ENCODE peak calls at places on chromosomes 11 and 22, in ten cellular contexts. X is upper lobe of right lung; C is pancreas; Y is RWPE2; H is AG04450; B is neural progenitor cell; L is astrocyte; N is neuronal stem cell; R is K562; K is CD8-positive, alpha-beta T cell. J is an unnamed sample. For H3K9me3 and H3K27me3, the result is how much of the 10 kb centered on the place peaks cover.

GRCh38 chr11:117885777-117886176 is 9.3 kb upstream of the FXYD6 start:
- DNase-seq in R (no peak), K (no peak), Y (no peak), X (no peak), C (peak), B (no peak), L (no peak), N (no peak), H (no peak), J (no peak)

GRCh38 chr22:29879738-29880137 is 3.2 kb upstream of the MTMR3 start:
- DNase-seq in C (no peak), N (no peak), X (no peak), Y (no peak), R (peak), L (no peak), K (no peak), H (no peak), B (no peak), J (no peak)

GRCh38 chr22:37095113-37095512 is 14.4 kb downstream of the TMPRSS6 start:
- DNase-seq in Y (no peak), C (no peak), H (no peak), R (peak), N (no peak), L (no peak), K (no peak), X (no peak), B (no peak), J (no peak)

GRCh38 chr22:47862394-47862793 is 1099.9 kb downstream of the TBC1D22A start:
- DNase-seq in B (no peak), H (no peak), L (no peak), X (no peak), R (no peak), K (no peak), N (no peak), Y (no peak), C (no peak), J (no peak)

GRCh38 chr11:85132839-85133238 is 494.3 kb downstream of the DLG2 start:
- DNase-seq in L (peak), X (no peak), C (no peak), B (peak), H (no peak), N (peak), R (no peak), Y (no peak), K (no peak), J (no peak)

GRCh38 chr22:38077096-38077495 is 6.9 kb downstream of the SLC16A8 start:
- DNase-seq in Y (no peak), H (no peak), C (no peak), L (no peak), K (no peak), X (no peak), R (no peak), N (no peak), B (no peak), J (no peak)

GRCh38 chr11:110366234-110366633 is 63.5 kb upstream of the FDX1 start:
- DNase-seq in C (peak), N (no peak), K (no peak), L (peak), H (no peak), Y (no peak), B (no peak), X (peak), R (no peak), J (no peak)

GRCh38 chr11:60164550-60165075 is 18.3 kb downstream of the MS4A6A start:
- DNase-seq in K (no peak), C (no peak), H (no peak), B (no peak), L (no peak), N (no peak), R (no peak), X (no peak), Y (no peak), J (no peak)

GRCh38 chr11:10664005-10664404 is 29.6 kb downstream of the IRAG1 start:
- DNase-seq in C (no peak), X (no peak), H (no peak), K (no peak), R (no peak), B (no peak), Y (no peak), N (no peak), L (no peak), J (no peak)

GRCh38 chr11:84524422-84525051 is 1102.6 kb downstream of the DLG2 start:
- DNase-seq in Y (no peak), C (no peak), N (no peak), R (no peak), H (no peak), B (peak), L (peak), X (no peak), K (no peak), J (no peak)

GRCh38 chr11:17775507-17776212 is 41.1 kb downstream of the KCNC1 start:
- DNase-seq in N (no peak), L (no peak), R (no peak), B (no peak), Y (no peak), K (no peak), H (no peak), X (no peak), C (no peak), J (no peak)

GRCh38 chr22:39214383-39215069 is 30.3 kb downstream of the PDGFB start:
- DNase-seq in L (peak), H (no peak), K (no peak), X (peak), R (no peak), B (peak), Y (peak), N (peak), C (peak), J (no peak)

GRCh38 chr22:32995335-32995734 is 62.8 kb downstream of the SYN3 start:
- DNase-seq in B (no peak), L (no peak), R (no peak), C (no peak), K (no peak), H (no peak), X (no peak), N (no peak), Y (no peak), J (no peak)

GRCh38 chr11:87137711-87138110 is 100.0 kb downstream of the TMEM135 start:
- DNase-seq in K (no peak), B (no peak), R (no peak), H (peak), C (no peak), N (no peak), X (no peak), Y (no peak), L (peak), J (no peak)

GRCh38 chr11:81705283-81705682 is 1028.4 kb downstream of the FAM181B start:
- DNase-seq in C (no peak), K (no peak), N (no peak), H (no peak), Y (no peak), B (no peak), X (no peak), R (no peak), L (no peak), J (no peak)

GRCh38 chr11:44539971-44540370 is 25.5 kb upstream of the CD82 start:
- DNase-seq in X (no peak), R (no peak), Y (no peak), B (no peak), C (no peak), N (no peak), H (no peak), L (no peak), K (no peak), J (no peak)

GRCh38 chr11:10414659-10415058 is 40.4 kb upstream of the AMPD3 start:
- DNase-seq in Y (no peak), L (peak), R (no peak), B (no peak), N (no peak), C (no peak), K (no peak), X (no peak), H (no peak), J (no peak)

GRCh38 chr11:2752923-2753322 is 53.1 kb upstream of the KCNQ1OT1 start:
- DNase-seq in L (no peak), Y (no peak), K (no peak), H (no peak), B (no peak), R (no peak), X (peak), C (no peak), N (no peak), J (no peak)

GRCh38 chr11:58866788-58867187 is 22.3 kb upstream of the GLYATL2 start:
- DNase-seq in Y (no peak), B (no peak), N (no peak), K (no peak), H (no peak), R (no peak), C (no peak), X (no peak), L (no peak), J (no peak)
- H3K9me3 ChIP-seq in Y (under half), B (under half), N (under half), K (under half), H (under half), R (under half), C (under half), X (under half), L (under half), J (under half)

DNA sequence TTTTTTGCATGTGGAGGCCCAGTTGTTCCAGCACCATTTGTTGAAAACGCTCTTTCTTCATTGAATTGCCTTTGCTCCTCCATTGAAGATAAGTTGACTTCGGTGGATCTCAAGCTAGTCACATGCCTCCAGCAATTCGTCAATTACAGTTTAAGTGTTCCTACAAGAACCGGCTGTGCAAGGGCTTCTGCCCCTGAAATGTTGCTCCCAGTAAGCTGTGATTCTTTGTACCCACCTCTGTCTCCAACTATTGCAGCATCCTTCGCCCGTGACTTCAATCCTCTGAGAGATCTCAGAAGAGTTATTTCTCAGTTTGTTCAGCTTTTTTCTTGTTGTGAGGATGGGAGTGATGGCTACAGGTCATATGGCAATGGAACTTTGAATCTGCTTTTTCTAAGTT is 194.2 kb upstream of the B3GAT1 start:
- DNase-seq in C (no peak), N (no peak), R (no peak), H (no peak), Y (no peak), B (no peak), X (no peak), L (no peak), K (peak), J (no peak)
- H3K27me3 ChIP-seq in C (under half), N (under half), R (under half), H (under half), Y (under half), B (under half), X (under half), L (under half), K (under half), J (under half)

DNA sequence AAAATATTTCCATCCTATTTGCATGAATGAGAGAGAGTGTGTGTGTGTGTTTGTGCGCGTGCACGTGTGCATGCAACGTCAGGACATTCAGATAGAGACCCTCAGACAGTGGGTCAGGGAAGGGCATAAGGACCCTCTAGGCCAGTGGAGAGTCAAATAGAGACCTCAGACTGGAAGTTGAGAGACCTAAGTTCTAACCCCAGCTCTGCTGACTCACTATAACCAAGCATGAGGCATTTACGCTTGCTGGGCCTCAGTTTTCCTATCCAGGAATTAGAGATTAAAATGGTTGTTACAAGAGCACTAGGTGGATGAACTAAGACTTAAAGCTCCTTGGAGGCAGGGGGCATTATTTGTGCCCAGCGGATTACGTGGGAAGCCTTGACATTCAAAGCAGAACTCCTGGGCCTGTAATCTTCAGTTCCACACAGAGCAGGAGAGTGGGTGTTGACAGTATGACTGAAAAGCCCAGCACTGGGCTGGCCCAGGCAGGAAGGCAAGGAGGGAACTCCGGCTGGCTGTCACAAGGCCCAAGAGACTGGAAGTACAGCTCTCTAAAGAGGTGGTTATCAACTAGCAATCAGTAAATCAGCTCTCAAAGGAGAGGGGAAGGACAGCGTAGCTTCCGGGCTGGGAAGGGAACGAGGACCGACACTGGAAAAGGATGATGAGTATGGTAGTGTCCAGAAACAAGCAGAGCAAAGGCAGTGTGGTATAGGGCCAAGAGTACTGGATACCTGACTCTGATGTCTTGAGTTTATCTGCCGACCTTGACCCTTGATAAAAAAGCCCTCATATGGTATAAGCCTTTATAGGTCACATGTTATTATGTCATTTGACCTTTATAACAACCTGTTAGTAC is 9.2 kb downstream of the RHOG start:
- DNase-seq in B (no peak), N (no peak), K (no peak), R (peak), H (no peak), L (no peak), X (peak), C (peak), Y (no peak), J (no peak)
- H3K27ac ChIP-seq in B (no peak), N (no peak), K (peak), R (peak), H (no peak), L (no peak), X (peak), C (no peak), Y (no peak), J (peak)

GRCh38 chr11:91921974-91922373 is 302.6 kb upstream of the FAT3 start:
- DNase-seq in K (no peak), C (no peak), Y (no peak), L (peak), X (no peak), R (no peak), N (no peak), B (no peak), H (no peak), J (no peak)
- H3K9me3 ChIP-seq in K (under half), C (under half), Y (under half), L (under half), X (under half), R (under half), N (under half), B (under half), H (under half), J (under half)

GRCh38 chr22:45475876-45476514 is 26.7 kb upstream of the FBLN1 start:
- DNase-seq in X (peak), K (no peak), N (no peak), H (no peak), Y (no peak), L (no peak), B (no peak), C (no peak), R (no peak), J (no peak)

GRCh38 chr22:45475063-45475747 is 27.5 kb upstream of the FBLN1 start:
- DNase-seq in B (no peak), L (no peak), X (peak), N (no peak), H (no peak), K (no peak), C (no peak), Y (no peak), R (no peak), J (no peak)

GRCh38 chr22:45478108-45478771 is 24.4 kb upstream of the FBLN1 start:
- DNase-seq in C (no peak), L (peak), H (peak), B (no peak), K (no peak), Y (no peak), N (no peak), X (peak), R (no peak), J (no peak)

GRCh38 chr22:45476814-45477213 is 25.9 kb upstream of the FBLN1 start:
- DNase-seq in R (no peak), B (no peak), X (no peak), Y (no peak), C (no peak), H (no peak), K (no peak), N (no peak), L (no peak), J (no peak)

DNA sequence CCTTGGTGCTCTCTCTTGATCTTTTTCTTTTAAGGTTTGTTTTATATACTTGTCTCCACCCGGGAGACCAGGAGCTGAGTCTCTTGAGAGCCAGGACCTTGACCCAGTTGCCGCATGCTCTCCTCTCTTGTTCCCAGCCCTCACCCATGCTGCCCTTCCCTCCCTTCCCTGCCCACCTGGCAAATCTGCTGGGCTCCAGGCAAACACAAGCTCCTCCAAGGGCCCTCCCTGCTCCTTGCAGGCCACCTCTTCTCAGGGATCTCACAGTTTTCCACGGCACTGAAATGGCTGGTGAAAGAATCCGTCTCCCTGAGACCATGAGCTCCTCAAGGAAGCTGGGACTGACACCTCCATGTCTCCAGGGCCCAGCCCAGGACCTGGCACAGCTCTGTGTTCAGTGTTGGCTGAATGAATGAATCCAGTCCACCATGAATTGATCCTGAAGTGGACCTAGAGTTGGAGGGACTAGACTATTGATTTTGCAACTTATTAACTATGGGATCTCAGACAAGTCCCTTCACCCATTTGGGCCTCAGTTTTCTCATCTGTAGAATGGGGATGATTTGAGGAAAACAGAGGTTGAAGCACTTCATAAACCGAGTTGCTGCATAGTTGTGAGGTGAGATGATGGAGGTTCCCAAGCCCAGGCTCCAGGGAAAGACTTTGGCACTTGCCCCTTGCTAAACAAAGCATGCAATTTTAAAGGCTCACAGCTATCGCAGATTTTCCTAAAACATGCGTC is 25.1 kb upstream of the FBLN1 start:
- DNase-seq in C (no peak), K (no peak), L (no peak), Y (no peak), N (no peak), R (no peak), H (no peak), X (peak), B (no peak), J (no peak)
- H3K27me3 ChIP-seq in C (under half), K (under half), L (under half), Y (under half), N (under half), R (under half), H (under half), X (under half), B (under half), J (under half)

GRCh38 chr11:269146-269890 is 8.9 kb upstream of the NLRP6 start:
- DNase-seq in B (no peak), N (no peak), L (no peak), K (peak), Y (no peak), X (no peak), C (no peak), H (no peak), R (no peak), J (peak)
- H3K27ac ChIP-seq in B (no peak), N (no peak), L (no peak), K (peak), Y (no peak), X (peak), C (peak), H (no peak), R (peak), J (peak)

DNA sequence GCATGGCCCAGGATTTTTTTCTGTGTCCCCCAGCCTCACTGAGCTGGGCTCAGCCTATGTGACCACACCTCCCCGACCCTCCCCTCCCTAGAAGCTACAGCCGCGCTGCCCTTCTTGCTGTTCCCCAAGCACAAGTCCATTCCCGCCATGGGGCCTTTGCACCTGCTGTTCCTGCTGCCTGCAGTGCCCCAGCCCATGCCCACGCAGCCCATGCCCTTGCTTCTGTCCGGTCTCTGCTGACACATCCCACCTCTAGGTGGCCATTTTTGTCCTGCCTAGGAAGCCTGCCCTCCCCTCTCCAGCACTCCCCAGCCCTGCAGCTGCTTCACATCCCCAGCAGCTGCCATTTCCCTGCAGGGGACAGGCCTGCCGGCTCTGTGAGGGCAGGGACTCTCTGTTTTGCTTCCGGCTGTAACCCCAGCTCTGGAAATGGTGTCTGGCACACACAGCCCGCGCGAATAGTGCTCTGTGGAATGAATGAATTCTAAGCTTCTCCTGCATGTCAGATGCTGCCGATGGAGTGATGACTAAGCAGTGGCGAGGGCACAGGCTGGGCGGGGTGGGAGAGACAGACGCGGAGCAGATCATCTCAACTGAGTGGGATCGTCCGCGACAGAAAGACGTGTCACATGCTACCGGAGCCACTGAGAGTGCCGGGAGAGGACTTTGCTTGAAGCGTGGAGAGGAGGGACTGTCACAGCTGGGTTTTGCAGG is 334.3 kb downstream of the CTTN start:
- DNase-seq in L (no peak), N (no peak), C (no peak), R (no peak), H (no peak), X (peak), K (no peak), B (no peak), Y (no peak), J (no peak)
- H3K9me3 ChIP-seq in L (under half), N (under half), C (under half), R (under half), H (half or more), X (under half), K (under half), B (under half), Y (under half), J (under half)

DNA sequence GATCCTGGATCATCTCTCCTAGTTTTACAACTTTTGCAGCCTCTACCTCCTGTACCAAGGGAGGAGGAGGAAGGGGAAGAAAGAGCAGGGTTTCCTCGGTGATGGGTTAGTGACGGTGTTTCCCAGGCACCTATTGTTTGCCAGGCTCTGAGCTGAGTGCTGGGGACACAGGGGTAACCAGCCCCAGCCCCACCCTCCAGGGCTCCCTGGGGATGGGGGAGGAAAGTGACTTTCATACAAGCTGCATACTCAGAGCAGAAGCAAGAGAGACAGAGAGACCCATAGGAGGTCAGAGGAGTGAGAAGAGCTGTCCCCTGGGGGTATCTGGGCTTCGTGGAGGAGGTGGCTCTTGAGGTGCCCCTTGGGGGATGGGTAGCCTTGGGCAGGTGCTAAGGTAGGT is 89.4 kb upstream of the THY1 start:
- DNase-seq in X (no peak), B (no peak), R (no peak), Y (no peak), C (no peak), K (no peak), L (no peak), N (no peak), H (no peak), J (no peak)
- H3K27me3 ChIP-seq in X (under half), B (under half), R (under half), Y (under half), C (under half), K (under half), L (under half), N (under half), H (under half), J (under half)